ENCODE peak calls at places on chromosomes 11 and 22, in seven cellular contexts. U is ovary, N is AG04450, S is fibroblast of the aortic adventitia, I is AG10803, C is psoas muscle, A is keratinocyte. H is an unnamed sample.

GRCh38 chr11:76598426-76598839 is 72.1 kb downstream of the LRRC32 start:
- DNase-seq in U (no peak), N (no peak), S (peak; percentile 61), I (peak; percentile 55), C (no peak), A (no peak), H (peak; percentile 56)

GRCh38 chr11:134562176-134562575 is 150.1 kb upstream of the B3GAT1 start:
- DNase-seq in U (no peak), N (no peak), S (no peak), I (no peak), C (no peak), A (no peak), H (no peak)

GRCh38 chr11:18100926-18101656 is 4.8 kb downstream of the SAAL1 start:
- DNase-seq in U (no peak), N (no peak), S (no peak), I (no peak), C (no peak), A (no peak), H (no peak)

GRCh38 chr22:42904049-42904448 is 47.0 kb upstream of the ARFGAP3 start:
- DNase-seq in U (no peak), N (no peak), S (no peak), I (no peak), C (no peak), A (no peak), H (no peak)

GRCh38 chr11:96105197-96105895 is 181.4 kb upstream of the MTMR2 start:
- DNase-seq in U (no peak), N (no peak), S (peak; percentile 33), I (peak; percentile 47), C (no peak), A (no peak), H (peak; percentile 46)

GRCh38 chr11:72119188-72119587 is 6.7 kb upstream of the ANAPC15 start:
- DNase-seq in U (no peak), N (no peak), S (no peak), I (no peak), C (no peak), A (no peak), H (no peak)

GRCh38 chr11:13135385-13136271 is 126.5 kb downstream of the RASSF10 start:
- DNase-seq in U (no peak), N (no peak), S (peak; percentile 84), I (peak; percentile 87), C (no peak), A (no peak), H (peak; percentile 37)

GRCh38 chr11:18958221-18958910 is 19.2 kb upstream of the MRGPRX1 start:
- DNase-seq in U (no peak), N (no peak), S (no peak), I (no peak), C (no peak), A (no peak), H (no peak)

GRCh38 chr11:76823481-76824028 is 37.2 kb upstream of the ACER3 start:
- DNase-seq in U (no peak), N (no peak), S (peak; percentile 89), I (peak; percentile 59), C (peak; percentile 53), A (peak; percentile 81), H (peak; percentile 79)

GRCh38 chr22:36467042-36467810 is 14.2 kb downstream of the TXN2 start:
- DNase-seq in U (peak; percentile 41), N (no peak), S (peak; percentile 72), I (peak; percentile 81), C (peak; percentile 52), A (no peak), H (peak; percentile 78)

GRCh38 chr11:79201637-79202347 is 239.0 kb downstream of the TENM4 start:
- DNase-seq in U (no peak), N (no peak), S (no peak), I (no peak), C (no peak), A (peak; percentile 26), H (peak; percentile 15)

GRCh38 chr22:42364641-42365336 is 67.4 kb downstream of the NFAM1 start:
- DNase-seq in U (no peak), N (no peak), S (peak; percentile 67), I (peak; percentile 31), C (no peak), A (no peak), H (peak; percentile 48)

GRCh38 chr11:58573451-58574104 is 2.1 kb downstream of the LPXN start:
- DNase-seq in U (peak; percentile 30), N (peak; percentile 21), S (peak; percentile 89), I (peak; percentile 84), C (peak; percentile 67), A (no peak), H (peak; percentile 91)

GRCh38 chr11:114263510-114264170 is 32.6 kb upstream of the NNMT start:
- DNase-seq in U (no peak), N (no peak), S (no peak), I (no peak), C (no peak), A (no peak), H (no peak)

GRCh38 chr11:14809466-14809865 is 82.6 kb downstream of the CYP2R1 start:
- DNase-seq in U (no peak), N (no peak), S (no peak), I (no peak), C (no peak), A (no peak), H (no peak)

GRCh38 chr11:115377882-115378296 is 126.3 kb downstream of the CADM1 start:
- DNase-seq in U (no peak), N (no peak), S (no peak), I (no peak), C (no peak), A (no peak), H (no peak)

GRCh38 chr11:73866586-73866996 is 10.1 kb downstream of the COA4 start:
- DNase-seq in U (peak; percentile 47), N (peak; percentile 62), S (peak; percentile 95), I (peak; percentile 88), C (no peak), A (peak; percentile 45), H (peak; percentile 98)

GRCh38 chr22:22959147-22959827 is 71.7 kb downstream of the IGLL5 start:
- DNase-seq in U (peak; percentile 73), N (peak; percentile 36), S (peak; percentile 74), I (peak; percentile 65), C (peak; percentile 79), A (no peak), H (peak; percentile 59)

GRCh38 chr22:46596819-46597218 is 23.4 kb upstream of the GRAMD4 start:
- DNase-seq in U (no peak), N (no peak), S (no peak), I (no peak), C (no peak), A (no peak), H (no peak)

GRCh38 chr11:64518928-64519327 is 72.1 kb upstream of the SLC22A12 start:
- DNase-seq in U (no peak), N (no peak), S (no peak), I (no peak), C (no peak), A (no peak), H (no peak)

GRCh38 chr22:50039669-50040458 is 18.2 kb downstream of the TTLL8 start:
- DNase-seq in U (no peak), N (no peak), S (no peak), I (no peak), C (no peak), A (no peak), H (no peak)

GRCh38 chr11:93481279-93481678 is 61.9 kb downstream of the SMCO4 start:
- DNase-seq in U (no peak), N (no peak), S (no peak), I (no peak), C (no peak), A (peak; percentile 32), H (no peak)

DNA sequence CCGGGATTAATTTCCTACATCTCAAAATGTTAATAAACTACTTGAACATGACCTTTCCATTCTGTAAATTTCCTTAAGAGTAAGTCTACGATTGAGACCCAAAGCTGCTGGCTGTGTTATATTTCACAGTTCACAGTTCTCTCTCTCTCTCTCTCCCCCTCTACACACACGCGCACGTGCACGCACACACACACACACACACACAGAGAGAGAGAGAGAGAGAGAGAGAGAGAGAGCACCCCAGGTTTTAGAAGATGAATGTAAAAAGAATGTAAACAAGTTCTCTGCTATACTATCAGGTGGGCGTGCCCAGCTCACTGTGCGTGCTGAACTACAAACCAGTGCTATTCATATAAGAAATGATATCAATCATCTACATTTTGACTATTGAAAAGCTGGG is 3.3 kb downstream of the BDNF start:
- DNase-seq in U (no peak), N (no peak), S (no peak), I (no peak), C (no peak), A (no peak), H (no peak)
- H3K4me3 ChIP-seq in U (no peak overlapping the region), N (peak overlapping the region; percentile 91), S (peak overlapping the region; percentile 94), I (peak overlapping the region; percentile 87), C (no peak overlapping the region), A (no peak overlapping the region), H (no peak overlapping the region)

DNA sequence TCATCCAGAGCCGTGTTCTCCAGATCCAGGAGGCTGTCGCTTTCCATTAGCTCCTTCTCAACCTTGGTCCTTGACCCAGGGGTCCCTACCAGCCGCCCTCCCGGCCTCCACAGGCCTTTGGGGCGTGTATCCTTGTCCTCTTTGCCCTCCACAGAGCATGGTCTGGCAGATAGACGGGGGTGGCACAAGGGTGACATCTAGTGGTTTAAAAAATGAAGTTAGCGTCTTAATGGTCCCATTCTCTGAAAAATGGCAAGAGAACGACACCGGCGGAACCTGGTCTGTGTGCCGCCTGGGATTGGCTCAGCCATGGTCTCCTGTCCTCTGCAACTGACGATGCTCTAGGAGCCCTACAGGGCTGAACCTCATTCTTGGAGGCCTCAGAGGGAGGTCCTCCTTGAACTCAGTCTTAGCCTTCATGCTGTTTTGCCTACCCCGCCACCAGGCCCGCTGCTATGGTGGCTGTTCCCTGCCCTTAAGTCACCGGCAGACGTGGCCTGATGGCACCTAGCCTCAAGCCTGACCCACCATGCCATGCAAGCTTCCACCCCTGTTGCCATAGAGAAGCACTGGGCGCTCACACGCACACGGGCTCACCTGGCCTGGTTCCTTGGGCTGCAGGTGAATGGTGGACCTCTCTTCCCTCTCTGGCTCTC is 152.1 kb upstream of the SYN3 start:
- DNase-seq in U (no peak), N (no peak), S (peak; percentile 39), I (peak; percentile 40), C (no peak), A (no peak), H (peak; percentile 49)
- TF ChIP-seq CTCF in U (no peak), N (peak; percentile 56), S (peak; percentile 55), I (peak; percentile 66), C (peak; percentile 34), A (peak; percentile 65), H (peak; percentile 66)

GRCh38 chr11:86064236-86064803 is 4.6 kb downstream of the PICALM start:
- DNase-seq in U (no peak), N (no peak), S (peak; percentile 35), I (no peak), C (no peak), A (no peak), H (peak; percentile 50)
- H3K4me3 ChIP-seq in U (no peak overlapping the region), N (no peak overlapping the region), S (peak overlapping the region; percentile 23), I (no peak overlapping the region), C (peak overlapping the region; percentile 96), A (peak overlapping the region; percentile 98), H (no peak overlapping the region)

GRCh38 chr11:67691149-67691548 is 16.7 kb upstream of the ALDH3B2 start:
- DNase-seq in U (no peak), N (no peak), S (no peak), I (no peak), C (no peak), A (no peak), H (no peak)
- TF ChIP-seq CTCF in U (no peak), N (peak; percentile 18), S (peak; percentile 35), I (no peak), C (no peak), A (peak; percentile 9), H (peak; percentile 26)

GRCh38 chr22:17896552-17896951 is 122.3 kb upstream of the BID start:
- DNase-seq in U (no peak), N (no peak), S (no peak), I (peak; percentile 17), C (peak; percentile 89), A (no peak), H (no peak)
- H3K4me3 ChIP-seq in U (no peak overlapping the region), N (no peak overlapping the region), S (no peak overlapping the region), I (no peak overlapping the region), C (no peak overlapping the region), A (no peak overlapping the region), H (no peak overlapping the region)

GRCh38 chr11:34356130-34356529 is 1.7 kb downstream of the ABTB2 start:
- DNase-seq in U (no peak), N (no peak), S (no peak), I (no peak), C (no peak), A (no peak), H (no peak)
- TF ChIP-seq CTCF in U (no peak), N (no peak), S (no peak), I (peak; percentile 3), C (no peak), A (no peak), H (no peak)

H was measured in fibroblast of mammary gland.